ENCODE peak calls at places on chromosomes 13 and 19, in ten cellular contexts. N, T, I, S, L, E, H, F, B and C are unnamed samples. For H3K4me1, the result is how much of the 10 kb centered on the place peaks cover.

GRCh38 chr19:19109601-19110000 is 28.7 kb downstream of the TMEM161A start:
- DNase-seq in B (no peak), E (no peak), L (no peak), H (no peak), N (no peak), T (no peak), I (no peak), F (no peak), S (no peak), C (no peak)

GRCh38 chr19:8215783-8216182 is 6.6 kb downstream of the CERS4 start:
- DNase-seq in E (no peak), T (no peak), H (no peak), I (no peak), F (no peak), B (no peak), N (no peak), L (no peak), S (no peak), C (no peak)

GRCh38 chr19:39509233-39509632 is 5.7 kb upstream of the SELENOV start:
- DNase-seq in L (no peak), E (no peak), B (no peak), H (no peak), F (no peak), N (no peak), I (no peak), T (no peak), S (no peak), C (no peak)

GRCh38 chr19:5214902-5215301 is 125.7 kb downstream of the PTPRS start:
- DNase-seq in B (no peak), F (no peak), I (no peak), L (no peak), T (no peak), H (no peak), N (no peak), S (no peak), E (no peak), C (no peak)

GRCh38 chr13:91056746-91057145 is 290.7 kb upstream of the MIR17HG start:
- DNase-seq in L (no peak), H (no peak), B (no peak), E (no peak), N (no peak), S (no peak), I (no peak), F (no peak), T (no peak), C (no peak)

GRCh38 chr19:34316741-34317241 is 48.2 kb upstream of the GPI start:
- DNase-seq in I (no peak), B (peak), T (peak), S (no peak), E (no peak), N (no peak), H (no peak), L (no peak), F (peak), C (no peak)

GRCh38 chr13:95896302-95896701 is 156.9 kb downstream of the UGGT2 start:
- DNase-seq in I (no peak), N (no peak), S (no peak), T (no peak), B (peak), F (no peak), H (no peak), E (no peak), L (no peak), C (no peak)

GRCh38 chr19:10644351-10645007 is 9.7 kb upstream of the ILF3 start:
- DNase-seq in S (peak), I (peak), B (peak), H (peak), L (peak), F (peak), T (peak), N (peak), E (peak), C (peak)

GRCh38 chr13:96481482-96481881 is 391.6 kb downstream of the HS6ST3 start:
- DNase-seq in H (no peak), T (no peak), S (no peak), F (no peak), L (peak), I (no peak), N (no peak), B (no peak), E (no peak), C (no peak)

GRCh38 chr19:55289117-55289796 is 5.5 kb downstream of the BRSK1 start:
- DNase-seq in H (no peak), B (peak), N (no peak), S (no peak), E (no peak), L (no peak), T (no peak), F (no peak), I (no peak), C (no peak)

GRCh38 chr13:45521292-45521691 is 56.6 kb downstream of the COG3 start:
- DNase-seq in N (no peak), B (peak), H (no peak), F (no peak), E (no peak), T (peak), S (no peak), L (no peak), I (no peak), C (no peak)

GRCh38 chr19:55372316-55373081 is 2.2 kb upstream of the IL11 start:
- DNase-seq in S (no peak), F (no peak), I (no peak), N (no peak), T (no peak), B (peak), E (no peak), L (no peak), H (no peak), C (no peak)

GRCh38 chr19:13151605-13152355 is 1.6 kb downstream of the IER2 start:
- DNase-seq in I (peak), B (peak), H (peak), T (peak), N (peak), E (peak), F (peak), L (peak), S (peak), C (peak)

GRCh38 chr19:13152356-13152853 is 2.2 kb downstream of the IER2 start:
- DNase-seq in B (no peak), H (no peak), S (no peak), I (no peak), L (no peak), N (no peak), T (no peak), F (no peak), E (no peak), C (peak)

GRCh38 chr19:13153627-13154240 is 3.5 kb downstream of the IER2 start:
- DNase-seq in H (peak), F (peak), B (peak), L (peak), E (peak), N (no peak), S (peak), T (no peak), I (no peak), C (no peak)

GRCh38 chr19:13154241-13154778 is 4.1 kb downstream of the IER2 start:
- DNase-seq in H (peak), E (peak), S (peak), L (peak), B (peak), N (peak), T (peak), I (peak), F (peak), C (peak)

GRCh38 chr19:13152854-13153626 is 2.8 kb downstream of the IER2 start:
- DNase-seq in H (peak), B (peak), E (peak), F (peak), N (peak), L (peak), T (peak), S (peak), I (peak), C (peak)
- TF ChIP-seq CTCF in H (no peak), B (peak), E (no peak), F (no peak), N (no peak), L (no peak), T (peak), S (peak), I (peak), C (no peak)

DNA sequence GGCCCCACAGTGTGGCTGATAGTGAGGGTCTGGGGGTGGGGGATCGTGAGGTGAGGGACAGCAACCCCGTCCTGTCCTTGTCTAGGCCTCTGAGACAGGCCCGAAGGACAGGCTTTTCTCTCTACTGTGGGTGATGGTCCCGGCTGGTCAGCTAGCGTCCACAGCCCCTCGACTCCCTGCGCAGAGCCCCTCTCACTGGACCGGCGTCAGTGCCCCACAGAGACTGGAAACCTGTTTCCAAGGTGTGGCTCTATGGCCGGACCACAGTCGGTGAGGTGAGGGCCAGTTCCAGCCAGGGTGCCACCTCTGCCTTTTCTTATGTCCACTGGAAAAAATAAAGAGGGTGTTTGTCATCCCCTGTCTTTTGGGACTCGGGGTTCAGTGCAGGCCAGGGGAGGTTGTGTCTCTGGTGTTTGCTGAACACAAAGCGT is 22.6 kb downstream of the ATP11A start:
- DNase-seq in F (no peak), B (no peak), S (no peak), T (no peak), L (no peak), N (peak), H (no peak), E (no peak), I (no peak), C (no peak)
- H3K4me1 ChIP-seq in F (under half), B (under half), S (under half), T (under half), L (under half), N (under half), H (under half), E (under half), I (under half), C (under half)

GRCh38 chr19:30255783-30256509 is 116.2 kb upstream of the ZNF536 start:
- DNase-seq in N (no peak), S (no peak), E (peak), H (no peak), F (no peak), L (peak), B (no peak), T (no peak), I (no peak), C (peak)

GRCh38 chr19:30253581-30253996 is 118.6 kb upstream of the ZNF536 start:
- DNase-seq in T (no peak), N (no peak), L (no peak), S (no peak), H (no peak), B (peak), E (peak), F (no peak), I (no peak), C (peak)

GRCh38 chr19:30254789-30255188 is 117.4 kb upstream of the ZNF536 start:
- DNase-seq in T (no peak), E (no peak), I (no peak), B (no peak), N (no peak), S (no peak), F (no peak), L (no peak), H (no peak), C (no peak)

GRCh38 chr19:30252214-30252613 is 120.0 kb upstream of the ZNF536 start:
- DNase-seq in E (no peak), I (no peak), T (no peak), L (no peak), F (no peak), S (no peak), H (no peak), B (no peak), N (no peak), C (no peak)

DNA sequence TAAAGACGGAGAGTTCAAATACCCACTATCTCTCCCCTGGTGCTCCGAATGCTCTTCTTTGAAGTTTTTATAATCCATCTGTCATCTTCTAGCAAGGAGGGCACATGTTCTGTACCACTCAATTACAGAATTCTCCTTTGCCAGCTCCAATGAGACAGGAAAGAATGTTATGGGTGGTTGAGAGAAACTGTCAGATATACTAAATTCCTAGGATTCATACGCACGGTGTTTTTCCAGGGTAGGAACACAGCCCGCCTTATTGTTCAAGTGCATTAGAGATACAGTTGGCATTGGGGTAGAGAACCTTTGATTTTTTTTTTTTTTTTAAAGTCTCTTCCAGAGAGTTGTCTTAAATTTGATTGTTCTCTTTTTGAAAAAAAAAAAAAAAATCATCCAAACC is 118.0 kb upstream of the ZNF536 start:
- DNase-seq in N (no peak), B (no peak), L (no peak), I (no peak), H (no peak), F (no peak), T (no peak), S (no peak), E (no peak), C (no peak)
- H3K4me3 ChIP-seq in N (no peak), B (no peak), L (no peak), I (no peak), H (no peak), F (no peak), T (no peak), S (no peak), E (no peak), C (no peak)

GRCh38 chr13:38239874-38240273 is 109.8 kb upstream of the UFM1 start:
- DNase-seq in F (no peak), I (no peak), B (no peak), L (no peak), E (no peak), S (no peak), N (no peak), H (no peak), T (no peak), C (no peak)
- TF ChIP-seq CTCF in F (no peak), I (no peak), B (no peak), L (no peak), E (no peak), S (no peak), N (no peak), H (no peak), T (no peak), C (no peak)

GRCh38 chr13:46664195-46664594 is 111.2 kb downstream of the LRCH1 start:
- DNase-seq in S (no peak), B (no peak), N (no peak), F (no peak), T (no peak), L (no peak), I (no peak), E (no peak), H (no peak), C (no peak)
- H3K4me1 ChIP-seq in S (under half), B (under half), N (under half), F (under half), T (under half), L (half or more), I (under half), E (under half), H (half or more), C (under half)

DNA sequence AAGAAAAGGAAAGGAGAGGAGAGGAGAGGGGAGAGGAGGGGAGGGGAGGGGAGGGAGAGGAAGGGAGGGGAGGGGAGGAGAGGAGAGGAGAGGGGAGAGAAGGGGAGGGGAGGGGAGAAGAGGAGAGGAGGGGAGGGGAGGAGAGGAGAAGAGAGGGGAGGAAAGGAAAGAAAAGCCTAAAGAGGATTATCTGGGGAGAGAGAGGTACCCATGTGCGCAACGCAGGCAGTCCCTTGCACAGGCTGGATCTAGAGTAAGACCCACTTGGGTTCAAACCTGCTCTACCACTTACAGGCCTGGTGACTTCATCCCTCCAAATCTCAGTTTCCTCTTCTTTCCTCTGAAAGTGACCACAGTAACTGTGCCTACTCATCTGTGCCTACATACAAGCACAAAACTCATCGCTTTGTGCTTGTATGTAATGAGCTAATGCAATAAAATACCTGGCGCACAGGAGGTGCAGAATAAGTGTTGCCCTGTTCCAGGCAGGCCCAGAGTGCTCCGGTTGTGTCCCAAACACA is 753 bp upstream of the MAP1S start:
- DNase-seq in E (no peak), F (no peak), S (no peak), I (no peak), T (no peak), N (no peak), B (peak), H (no peak), L (no peak), C (peak)
- H3K4me3 ChIP-seq in E (peak), F (peak), S (no peak), I (no peak), T (no peak), N (no peak), B (peak), H (no peak), L (peak), C (peak)